ENCODE peak calls at places on chromosomes 11 and 22, in five cellular contexts. I, R, W, G and U are unnamed samples.

GRCh38 chr11:71505001-71505400 is 22.1 kb upstream of the KRTAP5-7 start:
- DNase-seq in I (no peak), R (no peak), W (no peak), G (no peak), U (no peak)

GRCh38 chr22:45334068-45334467 is 24.3 kb downstream of the FAM118A start:
- DNase-seq in I (no peak), R (no peak), W (no peak), G (no peak), U (peak; percentile 41)

GRCh38 chr22:22388055-22388454 is 120.5 kb downstream of the ZNF280B start:
- DNase-seq in I (no peak), R (no peak), W (no peak), G (no peak), U (no peak)

GRCh38 chr11:7595016-7595869 is 78.1 kb downstream of the CYB5R2 start:
- DNase-seq in I (no peak), R (no peak), W (peak; percentile 61), G (peak; percentile 68), U (no peak)

GRCh38 chr11:70473873-70474690 is 75.8 kb downstream of the CTTN start:
- DNase-seq in I (no peak), R (no peak), W (no peak), G (no peak), U (no peak)

GRCh38 chr22:49025791-49026475 is 801.7 kb downstream of the BRD1 start:
- DNase-seq in I (no peak), R (no peak), W (no peak), G (no peak), U (no peak)

GRCh38 chr22:35205956-35206355 is 51.3 kb upstream of the HMGXB4 start:
- DNase-seq in I (no peak), R (no peak), W (peak; percentile 52), G (peak; percentile 46), U (peak; percentile 43)

GRCh38 chr11:79049627-79050238 is 391.1 kb downstream of the TENM4 start:
- DNase-seq in I (no peak), R (no peak), W (peak; percentile 48), G (no peak), U (no peak)

GRCh38 chr22:22955866-22956535 is 68.4 kb downstream of the IGLL5 start:
- DNase-seq in I (peak; percentile 49), R (peak; percentile 38), W (peak; percentile 73), G (peak; percentile 67), U (peak; percentile 81)

GRCh38 chr11:963852-964251 is 38.2 kb downstream of the AP2A2 start:
- DNase-seq in I (no peak), R (no peak), W (no peak), G (no peak), U (no peak)

GRCh38 chr11:23540101-23540561 is 679.9 kb upstream of the CCDC179 start:
- DNase-seq in I (no peak), R (no peak), W (peak; percentile 96), G (peak; percentile 42), U (peak; percentile 53)

GRCh38 chr11:46914363-46914762 is 4.0 kb downstream of the LRP4 start:
- DNase-seq in I (no peak), R (no peak), W (peak; percentile 83), G (peak; percentile 77), U (peak; percentile 26)

GRCh38 chr11:44930588-44931302 is 19.9 kb downstream of the TP53I11 start:
- DNase-seq in I (no peak), R (no peak), W (peak; percentile 71), G (no peak), U (no peak)

GRCh38 chr11:19892387-19892786 is 179.8 kb downstream of the NAV2 start:
- DNase-seq in I (no peak), R (no peak), W (peak; percentile 81), G (peak; percentile 14), U (peak; percentile 37)

GRCh38 chr11:82924522-82925224 is 23.1 kb downstream of the DDIAS start:
- DNase-seq in I (no peak), R (no peak), W (no peak), G (no peak), U (no peak)

GRCh38 chr11:113773092-113773415 is 438 bp downstream of the ZW10 start:
- DNase-seq in I (peak; percentile 3), R (no peak), W (peak; percentile 67), G (peak; percentile 25), U (peak; percentile 34)

GRCh38 chr11:47577460-47578041 is 1.2 kb downstream of the KBTBD4 start:
- DNase-seq in I (no peak), R (no peak), W (peak; percentile 30), G (peak; percentile 50), U (no peak)

GRCh38 chr22:31829505-31829904 is 75.7 kb downstream of the DEPDC5 start:
- DNase-seq in I (peak; percentile 54), R (no peak), W (no peak), G (peak; percentile 96), U (peak; percentile 91)

GRCh38 chr11:133605493-133605892 is 73.2 kb upstream of the OPCML start:
- DNase-seq in I (no peak), R (no peak), W (peak; percentile 13), G (no peak), U (no peak)

GRCh38 chr11:101582242-101583052 is 1.4 kb downstream of the TRPC6 start:
- DNase-seq in I (no peak), R (no peak), W (peak; percentile 23), G (peak; percentile 23), U (no peak)

GRCh38 chr11:66478823-66479740 is 1.2 kb upstream of the DPP3 start:
- DNase-seq in I (no peak), R (peak; percentile 37), W (peak; percentile 56), G (peak; percentile 34), U (peak; percentile 54)

GRCh38 chr22:43269325-43270040 is 73.7 kb downstream of the SCUBE1 start:
- DNase-seq in I (no peak), R (no peak), W (peak; percentile 46), G (no peak), U (no peak)

GRCh38 chr11:79906189-79906588 is 465.4 kb upstream of the TENM4 start:
- DNase-seq in I (no peak), R (no peak), W (no peak), G (no peak), U (no peak)

GRCh38 chr11:12674936-12675696 is 895 bp downstream of the TEAD1 start:
- DNase-seq in I (no peak), R (peak; percentile 7), W (peak; percentile 51), G (no peak), U (peak; percentile 46)

GRCh38 chr11:6630632-6631291 is 11.5 kb upstream of the TPP1 start:
- DNase-seq in I (no peak), R (no peak), W (no peak), G (no peak), U (no peak)

GRCh38 chr11:118290923-118291322 is 13.6 kb upstream of the CD3E start:
- DNase-seq in I (no peak), R (no peak), W (peak; percentile 59), G (peak; percentile 17), U (peak; percentile 56)

GRCh38 chr11:9047986-9048522 is 43.3 kb downstream of the SCUBE2 start:
- DNase-seq in I (no peak), R (no peak), W (no peak), G (peak; percentile 68), U (peak; percentile 43)

GRCh38 chr11:62195945-62196344 is 5.9 kb downstream of the SCGB1D1 start:
- DNase-seq in I (no peak), R (no peak), W (peak; percentile 41), G (no peak), U (no peak)

GRCh38 chr22:46250035-46250782 is at the start of gene CDPF1:
- DNase-seq in I (peak; percentile 87), R (peak; percentile 83), W (peak; percentile 80), G (peak; percentile 74), U (peak; percentile 84)

GRCh38 chr11:131038597-131038996 is 122.3 kb upstream of the SNX19 start:
- DNase-seq in I (no peak), R (no peak), W (peak; percentile 64), G (peak; percentile 28), U (peak; percentile 13)

GRCh38 chr11:2942872-2943710 is 13.9 kb upstream of the PHLDA2 start:
- DNase-seq in I (no peak), R (no peak), W (no peak), G (no peak), U (no peak)